ENCODE peak calls at places on chromosomes 2 and 18, in four cellular contexts. One of them, this sample, is unnamed.

GRCh38 chr2:30373881-30374302 is 73.2 kb upstream of the LCLAT1 start:
- DNase-seq in mesenteric fat pad: no peak
- DNase-seq in activated effector memory CD4-positive, alpha-beta T cell treated with Interleukin-2 at 50 U/mL for 16 hours: no peak
- DNase-seq in Ammon's horn: no peak
- DNase-seq in this sample: no peak

GRCh38 chr2:129793326-129793955 is 186.0 kb upstream of the RAB6C start:
- DNase-seq in activated effector memory CD4-positive, alpha-beta T cell treated with Interleukin-2 at 50 U/mL for 16 hours: no peak
- DNase-seq in Ammon's horn: no peak
- DNase-seq in mesenteric fat pad: no peak
- DNase-seq in this sample: no peak

GRCh38 chr2:152344561-152345195 is 9.7 kb downstream of the FMNL2 start:
- DNase-seq in activated effector memory CD4-positive, alpha-beta T cell treated with Interleukin-2 at 50 U/mL for 16 hours: no peak
- DNase-seq in mesenteric fat pad: no peak
- DNase-seq in Ammon's horn: no peak
- DNase-seq in this sample: no peak

GRCh38 chr2:37301408-37301807 is 23.2 kb downstream of the PRKD3 start:
- DNase-seq in activated effector memory CD4-positive, alpha-beta T cell treated with Interleukin-2 at 50 U/mL for 16 hours: no peak
- DNase-seq in Ammon's horn: no peak
- DNase-seq in mesenteric fat pad: no peak
- DNase-seq in this sample: no peak

GRCh38 chr2:117794668-117795067 is 19.8 kb upstream of the DDX18 start:
- DNase-seq in mesenteric fat pad: no peak
- DNase-seq in Ammon's horn: no peak
- DNase-seq in activated effector memory CD4-positive, alpha-beta T cell treated with Interleukin-2 at 50 U/mL for 16 hours: no peak
- DNase-seq in this sample: no peak

GRCh38 chr18:34956663-34957062 is 84.5 kb upstream of the MAPRE2 start:
- DNase-seq in activated effector memory CD4-positive, alpha-beta T cell treated with Interleukin-2 at 50 U/mL for 16 hours: no peak
- DNase-seq in Ammon's horn: no peak
- DNase-seq in mesenteric fat pad: no peak
- DNase-seq in this sample: no peak

GRCh38 chr2:149858916-149859634 is 271.5 kb upstream of the MMADHC start:
- DNase-seq in activated effector memory CD4-positive, alpha-beta T cell treated with Interleukin-2 at 50 U/mL for 16 hours: no peak
- DNase-seq in mesenteric fat pad: no peak
- DNase-seq in Ammon's horn: peak
- DNase-seq in this sample: no peak

GRCh38 chr2:150863691-150864090 is 376.2 kb upstream of the RND3 start:
- DNase-seq in mesenteric fat pad: no peak
- DNase-seq in activated effector memory CD4-positive, alpha-beta T cell treated with Interleukin-2 at 50 U/mL for 16 hours: no peak
- DNase-seq in Ammon's horn: no peak
- DNase-seq in this sample: no peak

GRCh38 chr18:58635891-58636290 is 7.0 kb upstream of the ALPK2 start:
- DNase-seq in mesenteric fat pad: no peak
- DNase-seq in activated effector memory CD4-positive, alpha-beta T cell treated with Interleukin-2 at 50 U/mL for 16 hours: no peak
- DNase-seq in Ammon's horn: no peak
- DNase-seq in this sample: no peak

GRCh38 chr2:85915606-85916303 is 27.0 kb upstream of the ST3GAL5 start:
- DNase-seq in Ammon's horn: no peak
- DNase-seq in activated effector memory CD4-positive, alpha-beta T cell treated with Interleukin-2 at 50 U/mL for 16 hours: no peak
- DNase-seq in mesenteric fat pad: no peak
- DNase-seq in this sample: no peak

GRCh38 chr18:33821503-33821902 is 243.5 kb downstream of the ASXL3 start:
- DNase-seq in Ammon's horn: no peak
- DNase-seq in activated effector memory CD4-positive, alpha-beta T cell treated with Interleukin-2 at 50 U/mL for 16 hours: no peak
- DNase-seq in mesenteric fat pad: no peak
- DNase-seq in this sample: no peak

GRCh38 chr2:8595428-8595805 is 86.4 kb upstream of the ID2 start:
- DNase-seq in Ammon's horn: no peak
- DNase-seq in activated effector memory CD4-positive, alpha-beta T cell treated with Interleukin-2 at 50 U/mL for 16 hours: no peak
- DNase-seq in mesenteric fat pad: peak
- DNase-seq in this sample: no peak

GRCh38 chr2:186349508-186349907 is 136.6 kb upstream of the ZC3H15 start:
- DNase-seq in Ammon's horn: no peak
- DNase-seq in activated effector memory CD4-positive, alpha-beta T cell treated with Interleukin-2 at 50 U/mL for 16 hours: no peak
- DNase-seq in mesenteric fat pad: no peak
- DNase-seq in this sample: no peak

This sample was measured in head of caudate nucleus.